ENCODE peak calls at places on chromosomes 12 and 14, in nine cellular contexts. N, I, U, C, D, X, S, E and W are unnamed samples.

GRCh38 chr12:99282086-99282485 is 365.5 kb upstream of the GARIN6 start:
- DNase-seq in D (no peak), E (no peak), X (no peak), I (no peak), S (no peak), N (no peak), C (no peak), U (no peak), W (peak; percentile 84)

GRCh38 chr14:85948163-85948562 is 418.2 kb downstream of the FLRT2 start:
- DNase-seq in E (no peak), D (no peak), N (no peak), I (no peak), C (no peak), U (no peak), X (no peak), S (no peak), W (no peak)

GRCh38 chr14:54309615-54310014 is 87.2 kb upstream of the CDKN3 start:
- DNase-seq in U (no peak), E (no peak), S (no peak), X (no peak), I (no peak), C (no peak), N (no peak), D (no peak), W (no peak)

GRCh38 chr14:21852775-21853174 is 179.2 kb upstream of the OR4E1 start:
- DNase-seq in C (no peak), U (no peak), N (no peak), I (no peak), D (no peak), E (no peak), S (no peak), X (no peak), W (no peak)

GRCh38 chr12:65565601-65566560 is 258.4 kb upstream of the HMGA2 start:
- DNase-seq in E (no peak), I (no peak), S (peak; percentile 97), D (no peak), N (peak; percentile 97), X (no peak), U (peak; percentile 71), C (peak; percentile 57), W (no peak)

GRCh38 chr12:100404769-100405407 is 48.0 kb downstream of the SLC17A8 start:
- DNase-seq in S (peak; percentile 46), N (no peak), I (peak; percentile 65), C (peak; percentile 14), X (no peak), E (no peak), D (no peak), U (peak; percentile 14), W (peak; percentile 69)

GRCh38 chr12:43501705-43502104 is 50.3 kb downstream of the ADAMTS20 start:
- DNase-seq in I (no peak), N (peak; percentile 11), C (peak; percentile 9), D (no peak), E (peak; percentile 2), U (peak; percentile 35), S (peak; percentile 62), X (no peak), W (peak; percentile 10)

GRCh38 chr14:30779210-30779609 is 95.1 kb upstream of the COCH start:
- DNase-seq in U (peak; percentile 12), C (no peak), D (no peak), X (no peak), S (peak; percentile 38), N (no peak), E (no peak), I (no peak), W (no peak)

GRCh38 chr12:85000766-85001165 is 35.3 kb downstream of the TSPAN19 start:
- DNase-seq in D (no peak), X (no peak), U (no peak), E (no peak), N (no peak), S (no peak), I (no peak), C (no peak), W (no peak)

GRCh38 chr12:89529738-89530137 is 3.9 kb upstream of the POC1B start:
- DNase-seq in S (peak; percentile 76), D (no peak), X (no peak), N (no peak), I (no peak), U (peak; percentile 60), E (peak; percentile 70), C (peak; percentile 41), W (peak; percentile 58)

GRCh38 chr12:79978692-79979091 is 43.8 kb upstream of the PPP1R12A start:
- DNase-seq in X (no peak), I (no peak), S (no peak), N (no peak), U (no peak), E (no peak), C (no peak), D (no peak), W (no peak)

GRCh38 chr12:1339608-1340319 is 254.6 kb downstream of the FBXL14 start:
- DNase-seq in N (no peak), I (no peak), S (no peak), C (no peak), X (no peak), D (no peak), E (no peak), U (no peak), W (no peak)